ENCODE peak calls at places on chromosomes 6 and 20, in five cellular contexts. A is colonic mucosa, U is fibroblast of lung, S is left lung, C is heart right ventricle. E is an unnamed sample. For H3K4me1 and H3K36me3, the result is how much of the 10 kb centered on the place peaks cover.

GRCh38 chr6:38077488-38078015 is 258.0 kb downstream of the ZFAND3 start:
- DNase-seq in A (no peak), U (peak), C (no peak), S (no peak), E (no peak)

GRCh38 chr6:68634503-68635411 is at the start of gene ADGRB3:
- DNase-seq in U (peak), S (peak), A (peak), C (peak), E (peak)

GRCh38 chr20:61166324-61166723 is 85.7 kb upstream of the CDH4 start:
- DNase-seq in S (no peak), C (no peak), A (no peak), U (peak), E (no peak)

GRCh38 chr6:158068893-158069799 is 87.5 kb downstream of the SYNJ2 start:
- DNase-seq in S (peak), U (peak), A (peak), C (no peak), E (no peak)

GRCh38 chr20:57594092-57594911 is 25.9 kb downstream of the ZBP1 start:
- DNase-seq in A (no peak), C (peak), S (peak), U (peak), E (peak)

GRCh38 chr6:104326173-104327001 is 533.3 kb downstream of the HACE1 start:
- DNase-seq in A (no peak), U (peak), S (no peak), C (no peak), E (no peak)

GRCh38 chr6:97293198-97293696 is 10.2 kb upstream of the MMS22L start:
- DNase-seq in A (no peak), S (no peak), C (no peak), U (peak), E (no peak)

GRCh38 chr6:37489697-37490336 is 9.9 kb downstream of the CCDC167 start:
- DNase-seq in C (no peak), S (no peak), A (no peak), U (no peak), E (no peak)

GRCh38 chr6:154445417-154445816 is 65.1 kb downstream of the CNKSR3 start:
- DNase-seq in S (no peak), U (no peak), A (no peak), C (no peak), E (no peak)

GRCh38 chr20:46062151-46062550 is 27.6 kb downstream of the NCOA5 start:
- DNase-seq in C (no peak), S (no peak), U (no peak), A (no peak), E (no peak)

GRCh38 chr20:25308083-25308491 is 60.2 kb downstream of the PYGB start:
- DNase-seq in C (no peak), S (peak), A (no peak), U (no peak), E (no peak)

GRCh38 chr6:130417951-130418350 is 52.1 kb downstream of the TMEM200A start:
- DNase-seq in U (peak), S (no peak), A (no peak), C (no peak), E (no peak)

GRCh38 chr6:70131528-70131927 is 171.4 kb downstream of the COL9A1 start:
- DNase-seq in A (no peak), S (no peak), C (no peak), U (no peak), E (no peak)

GRCh38 chr6:3231213-3232016 is 4.0 kb upstream of the TUBB2B start:
- DNase-seq in A (peak), U (peak), C (peak), S (no peak), E (peak)

GRCh38 chr6:104771258-104771832 is 88.4 kb downstream of the HACE1 start:
- DNase-seq in C (no peak), S (no peak), A (no peak), U (peak), E (no peak)

GRCh38 chr6:116764557-116764960 is 960 bp downstream of the FAM162B start:
- DNase-seq in U (no peak), S (peak), A (no peak), C (no peak), E (no peak)

GRCh38 chr6:153503810-153504209 is 372.7 kb upstream of the RGS17 start:
- DNase-seq in C (no peak), S (no peak), A (no peak), U (no peak), E (no peak)

GRCh38 chr6:82178084-82178758 is 69.3 kb downstream of the IBTK start:
- DNase-seq in A (no peak), S (no peak), U (peak), C (no peak), E (no peak)

GRCh38 chr20:59939879-59940128 is 301 bp downstream of the PPP1R3D start:
- DNase-seq in U (no peak), A (no peak), S (no peak), C (no peak), E (peak)

GRCh38 chr20:59939052-59939878 is 840 bp downstream of the PPP1R3D start:
- DNase-seq in S (peak), U (peak), A (peak), C (peak), E (peak)

GRCh38 chr20:59940956-59941294 is 736 bp downstream of the FAM217B start:
- DNase-seq in S (no peak), C (no peak), U (no peak), A (no peak), E (no peak)

GRCh38 chr20:59938696-59939051 is 1.4 kb downstream of the PPP1R3D start:
- DNase-seq in C (peak), S (no peak), A (peak), U (no peak), E (no peak)

DNA sequence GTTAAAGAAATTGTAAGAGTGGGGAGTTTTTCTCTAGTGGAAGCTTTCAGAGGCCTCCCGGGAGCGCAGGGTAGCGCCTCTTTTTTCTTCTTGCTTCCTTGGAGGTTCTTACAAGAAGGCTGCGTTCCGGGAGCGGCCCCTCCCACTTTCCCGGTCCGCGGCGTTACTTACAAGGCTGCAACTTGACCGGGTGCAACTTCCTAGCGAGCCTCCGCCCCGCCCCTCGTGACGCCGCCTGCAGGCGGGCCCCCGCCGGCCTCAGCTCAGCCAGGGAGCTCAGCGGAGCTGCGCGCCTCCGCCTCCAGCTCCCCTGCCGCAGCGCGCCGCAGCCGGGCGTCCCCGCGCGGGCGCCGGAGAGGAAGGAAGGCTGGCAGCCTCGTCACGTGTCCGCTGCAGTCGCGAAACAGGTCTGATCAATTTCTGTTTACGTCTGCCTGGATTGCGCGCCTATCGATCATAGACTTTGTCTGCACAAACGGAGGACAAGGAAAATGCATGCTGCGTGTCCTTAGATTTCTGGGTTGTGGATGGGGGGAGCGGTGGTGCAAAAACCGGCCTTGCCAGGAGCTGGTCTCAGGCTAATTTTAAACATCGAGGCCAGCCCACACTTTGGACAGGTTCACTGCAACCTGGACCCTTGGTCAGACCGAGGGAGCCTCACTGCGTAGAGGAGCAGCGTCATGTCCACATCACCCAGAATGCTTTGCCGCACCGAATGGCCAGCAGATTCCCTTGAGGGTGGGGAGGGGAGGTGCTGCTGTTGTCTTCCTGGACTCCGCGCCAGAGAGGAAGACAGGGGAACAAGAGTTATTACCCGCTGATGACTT is at the start of the genes FAM217B and PPP1R3D:
- DNase-seq in U (peak), C (peak), A (peak), S (peak), E (peak)
- TF ChIP-seq CTCF in U (no peak), C (peak), A (no peak), S (no peak), E (peak)

GRCh38 chr6:145277358-145278097 is 457.8 kb downstream of the EPM2A start:
- DNase-seq in S (no peak), A (no peak), U (peak), C (peak), E (no peak)

GRCh38 chr6:145275787-145276186 is 459.5 kb downstream of the EPM2A start:
- DNase-seq in C (no peak), A (no peak), S (no peak), U (no peak), E (no peak)

GRCh38 chr6:145276746-145277145 is 458.6 kb downstream of the EPM2A start:
- DNase-seq in S (no peak), A (no peak), U (peak), C (no peak), E (no peak)

GRCh38 chr6:145275019-145275418 is 460.3 kb downstream of the EPM2A start:
- DNase-seq in S (no peak), C (no peak), U (no peak), A (no peak), E (no peak)

GRCh38 chr6:145278163-145278807 is 457.0 kb downstream of the EPM2A start:
- DNase-seq in C (no peak), U (peak), A (no peak), S (no peak), E (no peak)
- H3K4me1 ChIP-seq in C (under half), U (under half), A (under half), S (under half), E (under half)

GRCh38 chr6:125299257-125299656 is 2.5 kb downstream of the HDDC2 start:
- DNase-seq in A (no peak), S (no peak), U (no peak), C (no peak), E (no peak)

GRCh38 chr6:125294036-125294435 is 7.7 kb downstream of the HDDC2 start:
- DNase-seq in C (no peak), S (no peak), A (no peak), U (no peak), E (no peak)

GRCh38 chr6:125296461-125296860 is 5.3 kb downstream of the HDDC2 start:
- DNase-seq in U (peak), S (no peak), C (no peak), A (no peak), E (no peak)

GRCh38 chr6:125294925-125295324 is 6.8 kb downstream of the HDDC2 start:
- DNase-seq in S (no peak), U (no peak), C (peak), A (no peak), E (no peak)

DNA sequence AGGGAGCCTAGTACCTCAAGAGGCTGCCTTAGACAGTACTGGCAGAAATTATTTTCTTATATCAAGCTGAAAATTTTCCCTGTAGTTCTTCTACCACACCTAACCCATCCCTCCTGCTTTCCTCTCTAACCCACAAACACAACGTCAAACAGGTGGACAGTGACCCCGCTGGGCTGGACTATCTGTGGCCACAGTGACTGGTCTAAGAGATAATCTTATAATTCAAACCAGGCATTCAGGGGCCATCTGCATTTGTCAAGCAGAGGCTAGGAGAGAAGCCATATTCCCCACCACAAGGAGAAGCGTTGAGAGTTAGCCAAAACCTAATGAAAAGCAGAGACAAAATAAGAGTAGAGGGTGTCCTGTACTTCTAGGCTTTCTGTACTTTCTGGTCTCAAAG is 8.2 kb downstream of the HDDC2 start:
- DNase-seq in A (no peak), U (no peak), C (no peak), S (no peak), E (no peak)
- H3K36me3 ChIP-seq in A (under half), U (under half), C (under half), S (half or more), E (half or more)

DNA sequence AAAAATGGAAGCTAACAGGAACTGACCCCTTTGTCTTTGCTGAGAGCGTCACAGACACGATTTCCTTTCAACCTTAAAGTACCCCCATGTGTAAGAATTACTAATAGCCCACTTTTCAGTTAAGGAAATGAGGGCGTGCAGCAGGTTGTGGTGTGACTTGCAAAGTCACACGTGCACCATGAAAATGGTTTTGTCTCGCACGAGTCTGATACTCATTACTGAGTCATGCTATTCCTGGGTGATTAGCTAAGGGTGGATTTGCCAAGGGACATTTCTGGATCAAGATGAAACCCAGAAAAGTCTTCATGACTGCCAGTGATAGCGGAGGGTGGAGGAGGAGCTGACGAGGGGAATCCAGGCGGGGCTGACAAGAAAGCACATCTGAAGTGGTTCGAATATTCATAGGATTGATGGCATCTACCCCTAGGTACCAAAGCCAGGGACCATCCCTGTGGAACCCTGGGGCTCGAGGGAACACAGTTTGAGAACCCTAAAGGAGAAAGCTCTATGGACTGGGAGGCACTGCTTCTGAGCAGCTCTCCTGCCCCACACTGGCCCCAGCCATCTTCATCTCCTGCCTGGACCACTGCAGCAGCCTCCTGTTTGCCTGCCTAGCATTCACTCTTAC is 12.1 kb upstream of the NFATC2 start:
- DNase-seq in S (no peak), A (no peak), U (peak), C (no peak), E (no peak)
- TF ChIP-seq CTCF in S (no peak), A (no peak), U (no peak), C (no peak), E (no peak)

DNA sequence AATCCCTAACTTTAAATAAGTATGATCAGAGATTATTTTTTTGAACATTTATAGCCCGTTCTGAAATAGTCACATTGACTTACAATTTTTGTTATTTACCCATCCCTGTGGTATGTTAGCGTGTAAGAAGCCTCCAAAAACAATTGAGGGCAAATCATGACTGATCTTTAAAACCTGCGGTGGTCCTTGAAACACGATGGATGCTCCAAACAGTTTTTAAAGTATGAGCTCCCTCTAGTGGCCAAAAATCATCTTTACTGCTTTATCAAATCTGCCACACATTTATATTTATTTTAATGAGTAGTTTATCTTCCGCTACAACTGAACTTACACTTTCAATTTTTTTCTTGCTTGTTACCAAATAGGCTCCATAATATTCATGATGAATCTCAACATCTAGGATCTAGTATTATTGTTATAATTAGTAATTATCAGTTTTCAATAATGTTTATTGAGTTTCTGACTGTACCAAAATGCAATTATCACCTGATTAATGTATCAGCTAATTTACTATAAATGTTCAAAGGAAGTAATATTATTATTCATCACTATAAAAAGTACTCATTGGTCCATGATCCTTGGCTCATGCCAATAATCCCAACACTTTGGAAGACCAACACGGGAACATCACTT is 52.2 kb downstream of the MARCKS start:
- DNase-seq in C (peak), U (peak), S (no peak), A (no peak), E (no peak)
- H3K4me1 ChIP-seq in C (under half), U (under half), S (under half), A (under half), E (under half)

GRCh38 chr20:5660346-5660745 is 89.9 kb upstream of the SHLD1 start:
- DNase-seq in U (no peak), S (no peak), A (no peak), C (no peak), E (no peak)
- H3K36me3 ChIP-seq in U (under half), S (under half), A (under half), C (under half), E (under half)

E was measured in left ventricle myocardium inferior.